ENCODE peak calls at places on chromosomes 2 and 18, in five cellular contexts. One of them, this sample, is unnamed.

GRCh38 chr2:188293601-188294482 is 2.2 kb downstream of the GULP1 start:
- DNase-seq in K562: peak
- DNase-seq in HepG2: no peak
- DNase-seq in H1: no peak
- DNase-seq in GM12878: no peak
- DNase-seq in this sample: peak

GRCh38 chr2:240632291-240632670 is 7.0 kb downstream of the GPR35 start:
- DNase-seq in K562: no peak
- DNase-seq in HepG2: no peak
- DNase-seq in H1: no peak
- DNase-seq in GM12878: no peak
- DNase-seq in this sample: peak

GRCh38 chr2:71457123-71457958 is 4.0 kb downstream of the DYSF start:
- DNase-seq in K562: peak
- DNase-seq in HepG2: no peak
- DNase-seq in H1: peak
- DNase-seq in GM12878: no peak
- DNase-seq in this sample: no peak

GRCh38 chr18:61892683-61893303 is at the start of gene RNF152:
- DNase-seq in K562: no peak
- DNase-seq in HepG2: no peak
- DNase-seq in H1: peak
- DNase-seq in GM12878: no peak
- DNase-seq in this sample: peak

GRCh38 chr2:35343135-35343534 is 1012.4 kb upstream of the CRIM1 start:
- DNase-seq in K562: peak
- DNase-seq in HepG2: no peak
- DNase-seq in H1: peak
- DNase-seq in GM12878: no peak
- DNase-seq in this sample: peak

GRCh38 chr2:210707900-210708299 is 151.5 kb downstream of the CPS1 start:
- DNase-seq in K562: no peak
- DNase-seq in HepG2: no peak
- DNase-seq in H1: no peak
- DNase-seq in GM12878: no peak
- DNase-seq in this sample: no peak

GRCh38 chr2:11778923-11779757 is 32.7 kb downstream of the LPIN1 start:
- DNase-seq in K562: peak
- DNase-seq in HepG2: peak
- DNase-seq in H1: peak
- DNase-seq in GM12878: no peak
- DNase-seq in this sample: peak

GRCh38 chr2:45904267-45904921 is 252.9 kb downstream of the PRKCE start:
- DNase-seq in K562: no peak
- DNase-seq in HepG2: no peak
- DNase-seq in H1: no peak
- DNase-seq in GM12878: no peak
- DNase-seq in this sample: no peak

GRCh38 chr2:1717129-1717528 is 27.2 kb downstream of the PXDN start:
- DNase-seq in K562: no peak
- DNase-seq in HepG2: no peak
- DNase-seq in H1: no peak
- DNase-seq in GM12878: no peak
- DNase-seq in this sample: peak

GRCh38 chr2:170409164-170409535 is 231.2 kb downstream of the MYO3B start:
- DNase-seq in K562: peak
- DNase-seq in HepG2: peak
- DNase-seq in H1: peak
- DNase-seq in GM12878: no peak
- DNase-seq in this sample: peak

GRCh38 chr2:18483896-18484295 is 76.6 kb downstream of the RDH14 start:
- DNase-seq in K562: no peak
- DNase-seq in HepG2: no peak
- DNase-seq in H1: no peak
- DNase-seq in GM12878: no peak
- DNase-seq in this sample: no peak

GRCh38 chr18:76953186-76953982 is 131.0 kb downstream of the ZNF236 start:
- DNase-seq in K562: no peak
- DNase-seq in HepG2: no peak
- DNase-seq in H1: no peak
- DNase-seq in GM12878: no peak
- DNase-seq in this sample: peak

GRCh38 chr2:70828914-70829824 is 6.4 kb downstream of the CD207 start:
- DNase-seq in K562: no peak
- DNase-seq in HepG2: no peak
- DNase-seq in H1: no peak
- DNase-seq in GM12878: no peak
- DNase-seq in this sample: no peak

GRCh38 chr2:186126181-186126580 is 359.9 kb upstream of the ZC3H15 start:
- DNase-seq in K562: no peak
- DNase-seq in HepG2: no peak
- DNase-seq in H1: no peak
- DNase-seq in GM12878: no peak
- DNase-seq in this sample: no peak

DNA sequence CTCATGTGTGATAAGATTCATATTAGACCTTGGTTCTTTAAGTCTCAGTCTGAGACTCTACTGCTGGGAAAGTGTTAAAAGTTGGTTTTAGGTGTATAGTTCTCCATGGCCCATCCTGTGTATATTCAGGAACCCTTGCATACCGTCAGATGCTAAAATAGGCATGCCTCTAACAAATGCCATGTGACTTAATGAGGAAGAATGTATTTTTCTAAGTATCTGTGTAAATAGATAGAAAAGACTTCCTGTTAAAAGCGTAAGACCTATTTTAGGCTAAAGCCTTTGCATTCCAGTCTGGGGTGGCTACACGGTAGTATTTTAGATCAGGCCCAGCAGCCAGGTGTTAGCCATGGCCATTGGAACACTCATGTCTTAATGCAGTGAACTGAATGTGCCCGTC is 73.3 kb downstream of the RHBDD1 start:
- DNase-seq in K562: no peak
- DNase-seq in HepG2: no peak
- DNase-seq in H1: no peak
- DNase-seq in GM12878: no peak
- DNase-seq in this sample: no peak
- TF ChIP-seq TAF1 in K562: no peak
- TF ChIP-seq TAF1 in HepG2: no peak
- TF ChIP-seq TAF1 in H1: no peak
- TF ChIP-seq TAF1 in GM12878: no peak
- TF ChIP-seq TAF1 in this sample: no peak

DNA sequence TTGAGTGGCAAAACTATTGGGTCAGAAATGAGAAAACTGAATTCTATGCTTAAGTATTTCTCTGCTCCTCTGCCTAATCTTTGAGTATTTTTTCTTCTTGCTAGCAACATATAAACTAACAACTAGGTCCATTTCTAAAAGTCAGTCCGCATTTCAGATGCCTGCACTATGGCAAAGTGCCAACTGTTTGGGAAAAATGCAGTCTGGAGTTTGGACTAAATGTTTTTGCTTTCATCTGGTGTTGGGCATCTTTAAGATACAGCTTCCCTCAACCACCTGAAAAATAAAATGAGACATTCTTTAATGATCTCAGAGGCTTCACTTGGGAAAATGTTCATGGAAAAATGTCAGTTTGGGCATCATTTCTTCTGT is 300.3 kb downstream of the XIRP2 start:
- DNase-seq in K562: no peak
- DNase-seq in HepG2: no peak
- DNase-seq in H1: no peak
- DNase-seq in GM12878: no peak
- DNase-seq in this sample: no peak
- H3K4me3 ChIP-seq in K562: no peak
- H3K4me3 ChIP-seq in HepG2: no peak
- H3K4me3 ChIP-seq in H1: no peak
- H3K4me3 ChIP-seq in GM12878: no peak
- H3K4me3 ChIP-seq in this sample: no peak

DNA sequence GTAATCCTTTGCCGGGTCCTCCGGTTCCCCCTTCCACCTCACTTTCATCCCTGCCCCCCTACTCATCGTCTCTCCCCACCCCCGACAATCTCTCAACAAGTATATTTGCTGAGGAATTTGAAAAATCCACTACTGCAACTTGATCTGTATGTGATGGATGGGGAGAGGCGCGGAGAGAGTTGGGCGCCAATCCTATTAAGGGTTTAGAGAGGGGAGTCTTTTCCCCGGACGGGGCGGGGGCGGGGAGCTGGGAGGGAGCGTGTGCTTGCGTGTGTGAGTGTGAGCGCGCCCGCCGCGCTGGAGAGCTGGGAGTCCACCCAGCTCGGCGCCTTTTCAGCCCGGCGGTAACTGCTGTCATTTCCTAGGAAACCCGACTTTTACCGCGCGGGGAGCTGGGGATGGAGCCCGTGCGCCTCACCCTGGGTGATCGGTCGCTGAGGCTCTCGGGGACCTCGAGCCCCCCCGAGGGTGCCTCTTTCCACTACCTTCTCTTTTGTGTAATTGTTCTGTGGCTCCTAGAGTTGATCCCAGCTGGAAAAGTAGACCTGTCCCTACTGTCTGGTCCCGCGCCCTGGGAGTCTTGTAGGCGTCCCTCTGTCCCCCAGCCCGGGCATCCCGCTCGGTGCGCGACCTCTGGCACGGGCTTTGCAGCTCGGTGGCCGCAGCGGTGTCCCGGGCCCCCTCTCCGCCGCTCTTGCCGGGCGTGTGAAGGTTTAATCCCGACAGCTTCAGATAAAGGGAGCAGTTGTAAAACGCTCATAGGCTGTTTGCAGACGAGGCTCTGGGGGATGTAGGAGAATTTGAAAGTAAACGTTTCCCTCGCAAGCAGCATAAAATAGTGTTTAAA is 1.5 kb downstream of the GLI2 start:
- DNase-seq in K562: no peak
- DNase-seq in HepG2: no peak
- DNase-seq in H1: peak
- DNase-seq in GM12878: no peak
- DNase-seq in this sample: peak
- H3K9ac ChIP-seq in K562: no peak
- H3K9ac ChIP-seq in HepG2: no peak
- H3K9ac ChIP-seq in H1: peak
- H3K9ac ChIP-seq in GM12878: no peak
- H3K9ac ChIP-seq in this sample: peak

GRCh38 chr2:31213883-31214637 is 3.3 kb downstream of the CAPN14 start:
- DNase-seq in K562: no peak
- DNase-seq in HepG2: no peak
- DNase-seq in H1: no peak
- DNase-seq in GM12878: no peak
- DNase-seq in this sample: no peak
- TF ChIP-seq TAF1 in K562: no peak
- TF ChIP-seq TAF1 in HepG2: no peak
- TF ChIP-seq TAF1 in H1: no peak
- TF ChIP-seq TAF1 in GM12878: no peak
- TF ChIP-seq TAF1 in this sample: no peak

DNA sequence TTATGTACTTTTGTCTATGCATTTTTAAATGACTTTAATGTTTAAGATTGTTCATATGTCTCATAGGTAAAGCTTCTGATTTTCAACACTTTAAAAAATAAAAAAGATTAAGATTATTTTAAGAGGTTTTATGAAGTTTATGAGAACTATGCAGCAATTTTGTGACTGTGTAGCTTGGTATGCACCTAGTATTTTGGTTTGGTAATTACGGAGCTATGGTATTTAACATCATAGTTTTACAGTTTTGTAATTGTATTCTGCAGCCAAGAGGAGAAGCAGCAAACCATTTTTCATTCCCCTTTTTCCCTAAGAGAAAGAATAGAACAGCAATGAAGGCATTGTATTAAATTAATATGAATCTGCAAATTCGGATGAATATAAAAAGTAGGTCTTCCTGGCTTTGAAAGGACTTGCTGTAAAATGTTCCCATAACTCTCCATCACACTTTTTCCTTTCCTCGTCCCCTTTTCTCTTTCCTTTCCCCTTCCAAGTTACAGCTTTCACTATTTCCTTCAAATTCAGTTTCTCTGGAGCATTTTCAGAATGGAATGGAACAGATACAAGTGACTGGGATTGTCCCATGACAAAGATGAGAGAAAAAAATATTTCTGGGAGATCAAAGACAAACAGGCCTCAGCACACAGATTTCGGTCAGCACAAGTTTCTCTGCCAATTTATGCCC is 26.0 kb upstream of the PIEZO2 start:
- DNase-seq in K562: no peak
- DNase-seq in HepG2: no peak
- DNase-seq in H1: no peak
- DNase-seq in GM12878: no peak
- DNase-seq in this sample: no peak
- H3K4me3 ChIP-seq in K562: no peak
- H3K4me3 ChIP-seq in HepG2: no peak
- H3K4me3 ChIP-seq in H1: no peak
- H3K4me3 ChIP-seq in GM12878: no peak
- H3K4me3 ChIP-seq in this sample: no peak

GRCh38 chr2:200051621-200051945 is 96.2 kb downstream of the MAIP1 start:
- DNase-seq in K562: no peak
- DNase-seq in HepG2: no peak
- DNase-seq in H1: no peak
- DNase-seq in GM12878: no peak
- DNase-seq in this sample: no peak

GRCh38 chr2:200050921-200051620 is 95.7 kb downstream of the MAIP1 start:
- DNase-seq in K562: no peak
- DNase-seq in HepG2: no peak
- DNase-seq in H1: no peak
- DNase-seq in GM12878: no peak
- DNase-seq in this sample: no peak

GRCh38 chr2:200056105-200056504 is 100.7 kb downstream of the MAIP1 start:
- DNase-seq in K562: no peak
- DNase-seq in HepG2: no peak
- DNase-seq in H1: no peak
- DNase-seq in GM12878: no peak
- DNase-seq in this sample: no peak

GRCh38 chr2:200052627-200053026 is 97.2 kb downstream of the MAIP1 start:
- DNase-seq in K562: no peak
- DNase-seq in HepG2: no peak
- DNase-seq in H1: no peak
- DNase-seq in GM12878: no peak
- DNase-seq in this sample: no peak

GRCh38 chr2:200054681-200055468 is 99.5 kb downstream of the MAIP1 start:
- DNase-seq in K562: peak
- DNase-seq in HepG2: peak
- DNase-seq in H1: peak
- DNase-seq in GM12878: no peak
- DNase-seq in this sample: no peak
- H3K9ac ChIP-seq in K562: no peak
- H3K9ac ChIP-seq in HepG2: no peak
- H3K9ac ChIP-seq in H1: no peak
- H3K9ac ChIP-seq in GM12878: no peak
- H3K9ac ChIP-seq in this sample: no peak

GRCh38 chr2:218626369-218626768 is 18.7 kb downstream of the PLCD4 start:
- DNase-seq in K562: no peak
- DNase-seq in HepG2: no peak
- DNase-seq in H1: no peak
- DNase-seq in GM12878: no peak
- DNase-seq in this sample: no peak
- TF ChIP-seq TAF1 in K562: no peak
- TF ChIP-seq TAF1 in HepG2: no peak
- TF ChIP-seq TAF1 in H1: no peak
- TF ChIP-seq TAF1 in GM12878: no peak
- TF ChIP-seq TAF1 in this sample: no peak

GRCh38 chr2:176122266-176122632 is 270 bp upstream of the HOXD9 start:
- DNase-seq in K562: no peak
- DNase-seq in HepG2: no peak
- DNase-seq in H1: no peak
- DNase-seq in GM12878: no peak
- DNase-seq in this sample: peak
- H3K4me3 ChIP-seq in K562: no peak
- H3K4me3 ChIP-seq in HepG2: no peak
- H3K4me3 ChIP-seq in H1: peak
- H3K4me3 ChIP-seq in GM12878: no peak
- H3K4me3 ChIP-seq in this sample: peak

This sample was measured in SK-N-SH.